ENCODE peak calls at places on chromosomes 12 and 14, in eight cellular contexts. Y is AG09309, Z is HCT116, E is BJ, G is GM13977, J is body of pancreas, A is testis, D is B cell. H is an unnamed sample.

GRCh38 chr14:94946244-94946643 is 176.3 kb upstream of the GSC start:
- DNase-seq in Y (no peak), Z (no peak), E (no peak), G (no peak), J (no peak), A (no peak), D (no peak), H (no peak)

GRCh38 chr14:90784621-90785270 is 31.5 kb downstream of the TTC7B start:
- DNase-seq in Y (no peak), Z (no peak), E (no peak), G (no peak), J (no peak), A (no peak), D (no peak), H (no peak)

GRCh38 chr12:66803972-66804371 is 125.1 kb upstream of the GRIP1 start:
- DNase-seq in Y (no peak), Z (no peak), E (no peak), G (no peak), J (no peak), A (no peak), D (no peak), H (no peak)

GRCh38 chr14:95683793-95684192 is 2.4 kb upstream of the TCL1B start:
- DNase-seq in Y (no peak), Z (peak; percentile 32), E (no peak), G (peak; percentile 77), J (peak; percentile 35), A (no peak), D (peak; percentile 53), H (peak; percentile 77)

GRCh38 chr14:74684444-74684843 is 28.4 kb downstream of the AREL1 start:
- DNase-seq in Y (no peak), Z (no peak), E (no peak), G (peak; percentile 36), J (peak; percentile 36), A (no peak), D (peak; percentile 57), H (peak; percentile 43)

GRCh38 chr12:3613641-3614180 is 122.7 kb downstream of the PRMT8 start:
- DNase-seq in Y (no peak), Z (no peak), E (no peak), G (no peak), J (no peak), A (no peak), D (no peak), H (no peak)

GRCh38 chr14:85529803-85530574 is at the start of gene FLRT2:
- DNase-seq in Y (no peak), Z (no peak), E (no peak), G (no peak), J (peak; percentile 84), A (peak; percentile 81), D (no peak), H (peak; percentile 15)

GRCh38 chr14:59450716-59451115 is 14.5 kb downstream of the GPR135 start:
- DNase-seq in Y (no peak), Z (no peak), E (no peak), G (no peak), J (no peak), A (no peak), D (no peak), H (no peak)

GRCh38 chr12:75571204-75571603 is 59.8 kb upstream of the KRR1 start:
- DNase-seq in Y (no peak), Z (no peak), E (no peak), G (no peak), J (no peak), A (no peak), D (no peak), H (no peak)

GRCh38 chr14:68694516-68695235 is 98.2 kb downstream of the ZFP36L1 start:
- DNase-seq in Y (no peak), Z (no peak), E (no peak), G (no peak), J (no peak), A (no peak), D (no peak), H (no peak)

GRCh38 chr14:91244501-91244901 is at the start of gene GPR68:
- DNase-seq in Y (peak; percentile 62), Z (no peak), E (no peak), G (no peak), J (peak; percentile 35), A (peak; percentile 78), D (no peak), H (no peak)

GRCh38 chr12:107779077-107779840 is 4.8 kb downstream of the ASCL4 start:
- DNase-seq in Y (no peak), Z (no peak), E (no peak), G (peak; percentile 65), J (no peak), A (no peak), D (no peak), H (peak; percentile 63)

GRCh38 chr12:119679081-119679480 is 11.1 kb downstream of the PRKAB1 start:
- DNase-seq in Y (no peak), Z (no peak), E (no peak), G (no peak), J (no peak), A (no peak), D (no peak), H (no peak)

GRCh38 chr14:67964391-67964812 is 144.8 kb downstream of the RAD51B start:
- DNase-seq in Y (no peak), Z (no peak), E (no peak), G (no peak), J (no peak), A (no peak), D (no peak), H (no peak)

GRCh38 chr12:51421266-51421884 is 3.3 kb upstream of the SLC4A8 start:
- DNase-seq in Y (peak; percentile 24), Z (peak; percentile 59), E (peak; percentile 4), G (peak; percentile 61), J (peak; percentile 78), A (peak; percentile 74), D (peak; percentile 42), H (peak; percentile 65)

GRCh38 chr12:51428256-51428655 is 3.6 kb downstream of the SLC4A8 start:
- DNase-seq in Y (no peak), Z (no peak), E (no peak), G (no peak), J (no peak), A (no peak), D (no peak), H (no peak)

GRCh38 chr12:51424094-51424661 is 453 bp upstream of the SLC4A8 start:
- DNase-seq in Y (no peak), Z (no peak), E (peak; percentile 33), G (no peak), J (no peak), A (no peak), D (no peak), H (no peak)

GRCh38 chr12:51429705-51430104 is 5.1 kb downstream of the SLC4A8 start:
- DNase-seq in Y (no peak), Z (no peak), E (no peak), G (no peak), J (no peak), A (no peak), D (peak; percentile 35), H (no peak)

DNA sequence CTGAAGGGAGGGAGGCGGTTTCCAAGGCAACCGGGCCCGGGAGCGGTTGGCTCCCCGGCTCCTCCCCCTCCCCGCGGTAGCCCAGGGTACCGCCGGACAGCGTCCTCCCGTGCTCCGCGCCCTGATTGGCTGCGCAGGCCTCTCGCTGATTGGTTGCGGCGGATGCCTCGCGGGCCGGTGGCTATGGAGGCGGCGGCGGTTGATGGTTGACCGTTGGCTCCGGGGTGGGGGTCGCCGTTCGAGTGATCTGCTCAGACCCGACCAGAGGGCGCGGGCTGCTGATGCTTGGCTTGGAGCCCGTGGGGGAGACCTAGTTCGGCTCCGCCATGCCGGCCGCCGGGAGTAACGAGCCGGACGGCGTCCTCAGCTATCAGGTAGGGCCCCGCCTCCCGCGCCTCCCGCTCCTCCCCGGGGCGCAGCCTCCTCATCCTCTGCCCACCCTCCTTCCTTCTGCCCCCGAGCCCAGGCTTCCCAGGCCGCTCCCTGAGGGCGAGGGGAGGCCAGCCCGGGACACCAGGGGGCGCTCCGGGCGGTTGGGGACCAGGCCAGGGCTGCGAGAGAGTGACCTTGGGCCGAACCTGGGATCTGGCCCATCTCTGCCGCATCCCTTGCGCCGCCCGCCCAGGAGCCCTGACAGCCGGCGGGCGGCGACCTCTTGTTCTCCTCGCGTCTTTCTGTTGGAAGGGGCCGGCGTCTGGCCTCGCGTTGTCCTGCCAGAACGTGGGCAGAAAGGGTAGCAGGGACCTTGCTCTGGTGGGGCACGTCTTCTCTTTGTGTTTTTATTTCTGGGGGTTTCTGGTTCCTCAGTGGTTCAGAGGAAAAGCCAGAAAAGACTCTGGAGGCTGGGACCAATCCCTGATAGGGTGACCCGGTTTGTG is at the start of gene SLC4A8:
- DNase-seq in Y (peak; percentile 41), Z (peak; percentile 57), E (no peak), G (peak; percentile 96), J (peak; percentile 78), A (peak; percentile 95), D (peak; percentile 90), H (peak; percentile 97)
- TF ChIP-seq CTCF in Y (peak; percentile 92), Z (peak; percentile 71), E (peak; percentile 96), G (peak; percentile 91), J (peak; percentile 26), A (peak; percentile 78), D (peak; percentile 86), H (peak; percentile 80)

GRCh38 chr14:77547512-77547911 is 48.9 kb upstream of the ISM2 start:
- DNase-seq in Y (no peak), Z (no peak), E (no peak), G (no peak), J (no peak), A (no peak), D (no peak), H (no peak)
- TF ChIP-seq CTCF in Y (peak; percentile 13), Z (peak; percentile 49), E (peak; percentile 7), G (no peak), J (no peak), A (no peak), D (peak; percentile 10), H (no peak)

DNA sequence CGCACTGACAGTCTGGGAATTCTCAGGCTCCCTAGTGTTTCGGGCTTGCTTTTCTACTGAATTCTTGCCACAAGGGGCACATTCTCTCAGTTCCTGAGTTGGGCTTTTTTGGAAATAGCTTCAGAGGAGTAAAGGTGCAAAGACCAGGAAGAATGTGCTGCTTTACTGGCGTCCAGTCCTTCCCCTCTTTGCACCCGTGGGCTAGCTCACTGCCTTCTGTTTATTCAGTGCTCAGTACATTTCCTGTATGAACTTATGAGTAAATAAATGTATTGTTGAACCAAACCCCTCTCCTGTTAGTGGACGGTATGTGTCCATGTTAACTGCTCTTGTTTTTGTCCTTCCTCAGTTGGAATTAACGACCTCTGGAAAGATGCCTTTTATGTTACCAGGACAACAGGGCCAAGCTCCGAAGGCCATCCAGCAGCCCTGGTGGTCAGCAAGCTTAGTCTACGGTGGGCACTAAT is 24.0 kb downstream of the GSG1 start:
- DNase-seq in Y (no peak), Z (no peak), E (no peak), G (no peak), J (no peak), A (no peak), D (no peak), H (no peak)
- TF ChIP-seq CTCF in Y (no peak), Z (peak; percentile 51), E (peak; percentile 3), G (no peak), J (no peak), A (no peak), D (no peak), H (no peak)

DNA sequence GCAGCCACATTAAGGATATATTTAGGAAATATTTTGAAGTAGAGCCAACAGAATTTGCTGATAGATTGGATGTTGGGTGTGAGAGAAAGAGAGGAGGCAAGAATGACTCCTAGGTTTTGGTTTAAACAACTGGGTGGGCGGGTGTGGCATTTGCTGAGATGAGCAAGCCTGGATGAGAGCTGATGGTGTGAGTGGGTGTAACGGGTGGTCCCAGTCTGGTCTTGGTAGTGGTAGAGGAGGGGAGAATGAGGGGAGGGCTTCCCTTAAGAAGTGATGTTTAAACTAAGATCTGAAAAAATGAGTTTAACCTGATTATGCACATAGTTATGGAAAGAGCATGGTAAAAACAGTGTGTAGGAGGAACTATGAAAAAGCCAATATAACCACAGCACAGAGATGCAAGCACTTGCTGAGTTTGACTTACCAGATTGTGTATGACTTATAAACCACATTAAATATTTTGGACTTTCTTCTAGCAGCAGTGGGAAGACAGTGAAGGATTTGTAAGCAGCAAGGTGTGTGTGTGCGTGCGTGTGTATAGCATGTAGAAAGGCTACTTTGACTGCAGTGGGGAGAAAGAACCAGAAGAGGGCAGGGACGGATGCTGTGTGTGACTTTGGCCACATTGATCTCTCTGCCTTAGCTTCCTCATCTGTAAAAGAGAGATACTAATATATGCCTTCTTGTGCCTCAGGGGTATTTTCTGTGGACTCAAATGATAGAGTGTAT is 139.7 kb downstream of the PRIMA1 start:
- DNase-seq in Y (no peak), Z (peak; percentile 34), E (no peak), G (peak; percentile 18), J (no peak), A (no peak), D (no peak), H (peak; percentile 28)
- TF ChIP-seq CTCF in Y (no peak), Z (peak; percentile 60), E (no peak), G (peak; percentile 35), J (no peak), A (no peak), D (no peak), H (peak; percentile 32)

H was measured in GM13976.